ENCODE peak calls at places on chromosomes 7 and 10, in eight cellular contexts. R is activated CD4-positive, CD25-positive, alpha-beta regulatory T cell treated with anti-CD3 and anti-CD28 coated beads, Interleukin-2, amount 50 U/mL, for 16 hours; T is AG09309; V is NCI-H460; B is posterior cingulate gyrus; J is activated naive CD4-positive, alpha-beta T cell treated with anti-CD3 and anti-CD28 coated beads, Interleukin-2, amount 10 ng/mL, durations not matched to agents 7 days and 5 days; H is activated T-cell treated with anti-CD3 and anti-CD28 coated beads for 1 hour; O is body of pancreas. G is an unnamed sample.

GRCh38 chr10:100562806-100563293 is 27.1 kb downstream of the HIF1AN start:
- DNase-seq in O (peak), R (no peak), B (peak), J (peak), T (no peak), H (no peak), V (no peak), G (no peak)

GRCh38 chr7:37255327-37255944 is 193.2 kb downstream of the ELMO1 start:
- DNase-seq in B (no peak), H (no peak), T (no peak), R (no peak), V (no peak), O (no peak), J (no peak), G (no peak)

GRCh38 chr10:24617771-24618396 is 105.8 kb downstream of the ARHGAP21 start:
- DNase-seq in B (peak), J (peak), V (peak), R (peak), O (peak), H (peak), T (no peak), G (no peak)

GRCh38 chr10:68242051-68242450 is 10.1 kb upstream of the ATOH7 start:
- DNase-seq in J (no peak), R (no peak), V (no peak), O (no peak), H (no peak), T (no peak), B (no peak), G (no peak)

GRCh38 chr10:61835069-61835908 is 66.2 kb upstream of the ARID5B start:
- DNase-seq in J (peak), O (peak), B (no peak), H (no peak), V (peak), R (no peak), T (no peak), G (no peak)

GRCh38 chr7:2508327-2509231 is 11.0 kb upstream of the LFNG start:
- DNase-seq in T (peak), R (peak), O (peak), V (no peak), J (peak), H (peak), B (no peak), G (peak)

GRCh38 chr10:7986851-7987250 is 67.6 kb upstream of the GATA3 start:
- DNase-seq in O (no peak), V (no peak), T (no peak), B (no peak), J (no peak), R (no peak), H (no peak), G (no peak)

GRCh38 chr7:157291404-157292080 is 45.3 kb upstream of the DNAJB6 start:
- DNase-seq in T (no peak), H (no peak), R (no peak), J (no peak), V (no peak), B (no peak), O (no peak), G (no peak)

GRCh38 chr10:11705687-11706086 is 36.5 kb upstream of the ECHDC3 start:
- DNase-seq in V (no peak), B (no peak), J (no peak), T (no peak), O (no peak), H (no peak), R (no peak), G (no peak)

GRCh38 chr7:74405191-74405898 is 48.4 kb upstream of the GTF2IRD1 start:
- DNase-seq in T (no peak), B (no peak), R (no peak), J (peak), H (no peak), O (no peak), V (no peak), G (no peak)

GRCh38 chr7:17524746-17525145 is 226.3 kb downstream of the AHR start:
- DNase-seq in O (no peak), V (no peak), H (no peak), T (no peak), R (no peak), B (no peak), J (no peak), G (no peak)

G was measured in stimulated activated CD4-positive, alpha-beta T cell treated with anti-CD3 and anti-CD28 coated beads, Interleukin-15, amount 100 ng/mL, for 1 hour.